ENCODE peak calls at places on chromosomes 4 and X, in four cellular contexts. L is foreskin fibroblast, E is choroid plexus epithelial cell, Y is tibial nerve. Q is an unnamed sample.

GRCh38 chr4:3766791-3767561 is 791 bp downstream of the ADRA2C start:
- DNase-seq in Y (no peak), E (peak; percentile 2), L (no peak), Q (no peak)

GRCh38 chr4:122827258-122827887 is 742 bp downstream of the FGF2 start:
- DNase-seq in Y (peak; percentile 25), E (peak; percentile 39), L (peak; percentile 49), Q (peak; percentile 19)

GRCh38 chr4:186669159-186669720 is 54.4 kb downstream of the FAT1 start:
- DNase-seq in L (peak; percentile 53), Y (peak; percentile 49), E (peak; percentile 86), Q (no peak)

GRCh38 chrX:110987292-110987691 is 108.7 kb upstream of the PAK3 start:
- DNase-seq in L (no peak), E (no peak), Y (no peak), Q (no peak)

GRCh38 chr4:13988347-13989265 is 361.1 kb upstream of the BOD1L1 start:
- DNase-seq in L (peak; percentile 95), Y (peak; percentile 59), E (peak; percentile 99), Q (no peak)

GRCh38 chr4:87150498-87151261 is 69.7 kb downstream of the KLHL8 start:
- DNase-seq in L (peak; percentile 58), E (peak; percentile 85), Y (peak; percentile 95), Q (peak; percentile 38)

GRCh38 chrX:110741213-110741796 is 54.3 kb downstream of the CHRDL1 start:
- DNase-seq in L (peak; percentile 62), E (peak; percentile 35), Y (no peak), Q (no peak)

GRCh38 chrX:27598312-27598711 is 8.2 kb downstream of the DCAF8L2 start:
- DNase-seq in Y (no peak), E (peak; percentile 49), L (no peak), Q (no peak)

GRCh38 chr4:156771171-156771837 is 200.3 kb downstream of the PDGFC start:
- DNase-seq in L (peak; percentile 86), Y (no peak), E (peak; percentile 69), Q (no peak)

GRCh38 chrX:107601326-107601725 is 27.0 kb upstream of the PRPS1 start:
- DNase-seq in L (no peak), E (no peak), Y (no peak), Q (no peak)

GRCh38 chr4:152992027-152992426 is 55.9 kb downstream of the FHDC1 start:
- DNase-seq in E (no peak), Y (no peak), L (no peak), Q (no peak)

GRCh38 chrX:105648732-105649131 is 173.6 kb upstream of the NRK start:
- DNase-seq in E (no peak), L (no peak), Y (no peak), Q (no peak)

GRCh38 chr4:150355858-150356455 is 226.0 kb upstream of the MAB21L2 start:
- DNase-seq in L (no peak), E (no peak), Y (no peak), Q (no peak)

GRCh38 chr4:153619811-153620210 is 64.3 kb upstream of the TLR2 start:
- DNase-seq in L (no peak), E (no peak), Y (no peak), Q (no peak)

GRCh38 chr4:75634951-75635350 is 4.6 kb upstream of the CDKL2 start:
- DNase-seq in Y (no peak), L (peak; percentile 36), E (peak; percentile 30), Q (no peak)

GRCh38 chrX:106281383-106281782 is 113.3 kb downstream of the PWWP3B start:
- DNase-seq in L (no peak), Y (no peak), E (no peak), Q (no peak)

GRCh38 chrX:75623535-75623934 is 100.7 kb upstream of the ZDHHC15 start:
- DNase-seq in E (peak; percentile 1), Y (no peak), L (no peak), Q (no peak)
- TF ChIP-seq CTCF in E (peak; percentile 2), Y (no peak), L (no peak), Q (peak; percentile 39)

GRCh38 chr4:182929296-182929695 is 12.1 kb upstream of the DCTD start:
- DNase-seq in L (peak; percentile 79), Y (no peak), E (peak; percentile 90), Q (no peak)

GRCh38 chr4:182924497-182924896 is 7.3 kb upstream of the DCTD start:
- DNase-seq in L (no peak), E (peak; percentile 48), Y (no peak), Q (no peak)

GRCh38 chr4:182927505-182927904 is 10.3 kb upstream of the DCTD start:
- DNase-seq in E (no peak), Y (no peak), L (no peak), Q (no peak)

GRCh38 chr4:182925298-182925738 is 8.1 kb upstream of the DCTD start:
- DNase-seq in Y (peak; percentile 17), L (peak; percentile 44), E (peak; percentile 90), Q (peak; percentile 21)

DNA sequence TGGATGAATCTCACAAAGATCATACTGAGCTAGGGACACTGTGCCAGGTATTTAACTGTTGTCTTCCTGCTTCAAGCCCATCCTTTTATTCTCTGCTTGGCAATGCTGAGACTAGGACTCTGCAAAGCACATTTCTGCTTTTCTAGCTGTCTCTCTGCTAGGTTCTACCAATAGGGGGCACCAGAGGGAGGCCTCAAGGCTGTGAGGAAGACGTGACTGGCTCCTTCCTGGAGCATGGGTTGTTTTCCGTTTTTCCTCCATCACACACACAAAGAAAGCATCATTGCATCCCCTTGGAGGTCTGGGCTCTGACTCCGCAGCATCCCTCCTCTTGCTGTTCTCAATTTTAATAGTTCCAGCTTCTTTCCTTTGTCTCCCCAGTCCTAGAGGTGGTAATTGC is 10.9 kb upstream of the DCTD start:
- DNase-seq in E (no peak), Y (no peak), L (no peak), Q (no peak)
- TF ChIP-seq CTCF in E (peak; percentile 55), Y (no peak), L (peak; percentile 3), Q (peak; percentile 36)

GRCh38 chrX:132612990-132613564 is 124.2 kb upstream of the MBNL3 start:
- DNase-seq in Y (peak; percentile 47), L (no peak), E (peak; percentile 51), Q (peak; percentile 34)

GRCh38 chrX:132615396-132616131 is 126.7 kb upstream of the MBNL3 start:
- DNase-seq in L (no peak), E (peak; percentile 65), Y (peak; percentile 44), Q (peak; percentile 20)

GRCh38 chrX:132613801-132614200 is 125.0 kb upstream of the MBNL3 start:
- DNase-seq in Y (no peak), E (no peak), L (no peak), Q (no peak)

GRCh38 chrX:132610536-132610935 is 121.7 kb upstream of the MBNL3 start:
- DNase-seq in Y (no peak), E (no peak), L (no peak), Q (no peak)

GRCh38 chrX:132614297-132614696 is 125.5 kb upstream of the MBNL3 start:
- DNase-seq in E (peak; percentile 6), Y (no peak), L (no peak), Q (no peak)
- TF ChIP-seq CTCF in E (peak; percentile 54), Y (no peak), L (peak; percentile 36), Q (peak; percentile 61)

GRCh38 chrX:114952696-114953095 is 64.7 kb downstream of the IL13RA2 start:
- DNase-seq in L (no peak), Y (no peak), E (no peak), Q (no peak)
- TF ChIP-seq CTCF in L (no peak), Y (no peak), E (no peak), Q (no peak)

GRCh38 chrX:85052636-85053343 is 49.1 kb downstream of the APOOL start:
- DNase-seq in E (peak; percentile 81), L (peak; percentile 53), Y (no peak), Q (no peak)
- TF ChIP-seq CTCF in E (peak; percentile 38), L (no peak), Y (no peak), Q (peak; percentile 13)

GRCh38 chr4:5412296-5412695 is 296.1 kb downstream of the EVC2 start:
- DNase-seq in Y (no peak), L (no peak), E (no peak), Q (no peak)

GRCh38 chr4:5409237-5409636 is 299.1 kb downstream of the EVC2 start:
- DNase-seq in E (no peak), Y (no peak), L (no peak), Q (no peak)

GRCh38 chr4:5409980-5410618 is 298.3 kb downstream of the EVC2 start:
- DNase-seq in L (no peak), Y (no peak), E (no peak), Q (no peak)
- TF ChIP-seq CTCF in L (peak; percentile 19), Y (no peak), E (peak; percentile 24), Q (peak; percentile 9)